ENCODE peak calls at places on chromosomes 6 and 20, in eight cellular contexts. D is choroid plexus epithelial cell, W is IMR-90, U is astrocyte of the spinal cord, A is GM06990, V is transverse colon, R is Calu3, J is esophagus squamous epithelium. O is an unnamed sample.

GRCh38 chr6:159899994-159900745 is 9.4 kb downstream of the MAS1 start:
- DNase-seq in D (peak), W (peak), U (peak), A (no peak), V (no peak), R (peak), J (no peak), O (no peak)

GRCh38 chr6:136682292-136682691 is 110.0 kb downstream of the MAP3K5 start:
- DNase-seq in D (no peak), W (no peak), U (no peak), A (no peak), V (no peak), R (no peak), J (no peak), O (no peak)

GRCh38 chr6:29758761-29759160 is 35.5 kb downstream of the HLA-F start:
- DNase-seq in D (no peak), W (no peak), U (no peak), A (no peak), V (no peak), R (no peak), J (no peak), O (no peak)

GRCh38 chr6:35368038-35368887 is 25.9 kb downstream of the PPARD start:
- DNase-seq in D (peak), W (peak), U (peak), A (peak), V (no peak), R (peak), J (no peak), O (no peak)

GRCh38 chr6:13688692-13689196 is 22.9 kb downstream of the RANBP9 start:
- DNase-seq in D (no peak), W (no peak), U (no peak), A (no peak), V (no peak), R (no peak), J (no peak), O (no peak)

GRCh38 chr6:37640776-37641395 is 56.8 kb downstream of the MDGA1 start:
- DNase-seq in D (no peak), W (no peak), U (no peak), A (no peak), V (no peak), R (no peak), J (no peak), O (no peak)

GRCh38 chr20:9241721-9242427 is 173.0 kb downstream of the PLCB4 start:
- DNase-seq in D (no peak), W (peak), U (no peak), A (no peak), V (peak), R (no peak), J (no peak), O (no peak)

GRCh38 chr6:159969921-159970320 is 1.0 kb downstream of the IGF2R start:
- DNase-seq in D (peak), W (peak), U (peak), A (no peak), V (peak), R (peak), J (no peak), O (peak)

GRCh38 chr6:158031191-158031444 is 49.5 kb downstream of the SYNJ2 start:
- DNase-seq in D (no peak), W (no peak), U (no peak), A (no peak), V (no peak), R (no peak), J (no peak), O (no peak)

GRCh38 chr6:2209226-2209809 is 36.1 kb downstream of the GMDS start:
- DNase-seq in D (peak), W (peak), U (peak), A (no peak), V (peak), R (peak), J (no peak), O (peak)

GRCh38 chr6:8166156-8166555 is 63.8 kb upstream of the EEF1E1 start:
- DNase-seq in D (no peak), W (no peak), U (no peak), A (no peak), V (no peak), R (no peak), J (no peak), O (no peak)

GRCh38 chr20:51966296-51966971 is 164.1 kb upstream of the SALL4 start:
- DNase-seq in D (peak), W (peak), U (peak), A (peak), V (peak), R (peak), J (no peak), O (peak)

GRCh38 chr20:31712564-31713311 is 9.9 kb downstream of the BCL2L1 start:
- DNase-seq in D (peak), W (peak), U (peak), A (no peak), V (peak), R (peak), J (no peak), O (peak)

GRCh38 chr20:18263723-18264122 is 24.6 kb upstream of the ZNF133 start:
- DNase-seq in D (peak), W (no peak), U (peak), A (no peak), V (peak), R (peak), J (no peak), O (no peak)

GRCh38 chr20:36745234-36745926 is 510 bp downstream of the NDRG3 start:
- DNase-seq in D (peak), W (no peak), U (peak), A (no peak), V (peak), R (no peak), J (no peak), O (peak)

GRCh38 chr6:139852067-139852466 is 477.6 kb upstream of the CITED2 start:
- DNase-seq in D (no peak), W (no peak), U (no peak), A (no peak), V (no peak), R (no peak), J (no peak), O (no peak)

GRCh38 chr20:58088105-58088504 is 140.3 kb downstream of the ANKRD60 start:
- DNase-seq in D (no peak), W (no peak), U (no peak), A (no peak), V (no peak), R (no peak), J (no peak), O (no peak)

GRCh38 chr6:128558021-128558420 is 37.6 kb upstream of the PTPRK start:
- DNase-seq in D (no peak), W (no peak), U (no peak), A (no peak), V (no peak), R (no peak), J (no peak), O (no peak)

GRCh38 chr6:141764388-141764787 is 368.3 kb upstream of the GJE1 start:
- DNase-seq in D (no peak), W (no peak), U (no peak), A (no peak), V (no peak), R (no peak), J (no peak), O (no peak)

GRCh38 chr6:6861995-6862394 is 245.8 kb upstream of the RREB1 start:
- DNase-seq in D (no peak), W (no peak), U (no peak), A (no peak), V (no peak), R (no peak), J (no peak), O (no peak)

GRCh38 chr20:46139243-46139889 is 21.3 kb downstream of the CD40 start:
- DNase-seq in D (no peak), W (no peak), U (no peak), A (no peak), V (no peak), R (no peak), J (no peak), O (no peak)

GRCh38 chr6:154888426-154888825 is 106.7 kb upstream of the TIAM2 start:
- DNase-seq in D (peak), W (no peak), U (no peak), A (no peak), V (no peak), R (no peak), J (no peak), O (no peak)

GRCh38 chr6:69155467-69155866 is 520.4 kb downstream of the ADGRB3 start:
- DNase-seq in D (peak), W (no peak), U (no peak), A (no peak), V (no peak), R (no peak), J (no peak), O (no peak)

GRCh38 chr20:58650181-58650775 is 805 bp upstream of the STX16 start:
- DNase-seq in D (no peak), W (no peak), U (no peak), A (peak), V (no peak), R (no peak), J (no peak), O (peak)

GRCh38 chr6:165967768-165968408 is 199.8 kb downstream of the TBXT start:
- DNase-seq in D (no peak), W (peak), U (no peak), A (no peak), V (no peak), R (no peak), J (no peak), O (no peak)

GRCh38 chr6:129353067-129353466 is 356.9 kb downstream of the ARHGAP18 start:
- DNase-seq in D (no peak), W (no peak), U (no peak), A (no peak), V (peak), R (peak), J (no peak), O (peak)

GRCh38 chr6:130033999-130034814 is 15.8 kb downstream of the L3MBTL3 start:
- DNase-seq in D (peak), W (peak), U (peak), A (no peak), V (no peak), R (no peak), J (no peak), O (no peak)

GRCh38 chr6:69881322-69882151 is 15.2 kb downstream of the COL19A1 start:
- DNase-seq in D (no peak), W (no peak), U (no peak), A (peak), V (no peak), R (no peak), J (no peak), O (no peak)

GRCh38 chr20:12040261-12040660 is 122.6 kb downstream of the BTBD3 start:
- DNase-seq in D (no peak), W (no peak), U (no peak), A (no peak), V (no peak), R (no peak), J (no peak), O (no peak)

GRCh38 chr6:68639826-68640505 is 4.9 kb downstream of the ADGRB3 start:
- DNase-seq in D (no peak), W (no peak), U (no peak), A (no peak), V (no peak), R (no peak), J (no peak), O (no peak)

GRCh38 chr6:83270971-83271714 is 78.0 kb downstream of the RWDD2A start:
- DNase-seq in D (peak), W (peak), U (peak), A (no peak), V (no peak), R (no peak), J (no peak), O (no peak)

GRCh38 chr20:3045042-3045815 is 623 bp upstream of the MRPS26 start:
- DNase-seq in D (peak), W (peak), U (peak), A (no peak), V (peak), R (peak), J (peak), O (peak)

DNA sequence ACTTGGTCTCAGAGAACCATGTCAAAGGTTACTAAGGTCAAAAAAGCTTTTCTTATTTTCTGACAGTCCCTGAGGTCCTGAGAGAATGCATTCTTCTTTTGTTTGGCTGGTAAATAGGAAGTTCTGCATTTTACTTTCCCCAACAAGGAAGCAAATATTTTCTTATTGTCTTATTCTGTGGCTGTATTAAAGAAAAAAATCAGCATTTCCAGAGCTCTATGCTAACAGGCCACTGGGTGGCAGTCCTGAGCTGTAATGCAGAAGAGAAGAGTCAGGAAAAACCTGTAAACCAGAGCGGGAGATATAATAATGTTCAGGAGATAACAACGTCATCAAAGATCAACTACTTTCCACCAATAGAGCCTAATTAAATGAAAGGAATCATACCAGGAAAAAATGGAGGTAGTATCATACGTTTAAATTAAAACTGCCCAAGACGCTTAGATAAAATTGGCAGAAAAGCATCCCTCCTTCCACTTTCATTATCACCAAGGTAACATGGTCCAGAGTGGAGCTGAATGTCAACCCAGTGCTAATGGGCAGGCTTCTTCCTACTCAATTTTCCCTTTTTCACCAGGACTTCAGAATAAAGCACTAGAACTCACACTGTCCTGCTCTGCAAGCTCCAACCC is 55.6 kb upstream of the CARMIL1 start:
- DNase-seq in D (peak), W (peak), U (peak), A (peak), V (peak), R (peak), J (no peak), O (peak)
- TF ChIP-seq CTCF in D (peak), W (peak), U (peak), A (peak), V (peak), R (peak), J (peak), O (peak)

GRCh38 chr6:84569882-84570281 is 194.5 kb downstream of the TBX18 start:
- DNase-seq in D (no peak), W (no peak), U (no peak), A (no peak), V (no peak), R (no peak), J (no peak), O (no peak)

DNA sequence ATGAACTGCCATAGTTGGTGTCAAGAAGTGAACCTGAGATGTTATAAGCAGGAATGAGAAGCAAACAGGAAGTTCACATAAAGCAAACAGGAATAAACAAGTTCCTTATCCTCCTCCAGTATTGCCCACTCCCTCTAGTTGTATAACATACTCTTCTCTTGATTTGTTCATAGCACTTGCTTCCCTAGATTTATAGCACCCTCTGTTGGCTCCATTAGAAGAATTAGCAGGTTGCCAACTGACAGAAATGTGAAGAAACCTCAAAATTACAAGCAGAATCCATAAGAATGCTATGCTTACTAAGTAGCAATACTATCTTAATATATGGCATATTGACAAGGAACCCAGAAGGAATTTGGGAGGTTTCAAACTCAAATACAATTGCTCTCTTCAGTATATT is 195.4 kb downstream of the TBX18 start:
- DNase-seq in D (peak), W (peak), U (peak), A (no peak), V (no peak), R (peak), J (no peak), O (no peak)
- TF ChIP-seq CTCF in D (peak), W (peak), U (peak), A (no peak), V (no peak), R (peak), J (no peak), O (no peak)

DNA sequence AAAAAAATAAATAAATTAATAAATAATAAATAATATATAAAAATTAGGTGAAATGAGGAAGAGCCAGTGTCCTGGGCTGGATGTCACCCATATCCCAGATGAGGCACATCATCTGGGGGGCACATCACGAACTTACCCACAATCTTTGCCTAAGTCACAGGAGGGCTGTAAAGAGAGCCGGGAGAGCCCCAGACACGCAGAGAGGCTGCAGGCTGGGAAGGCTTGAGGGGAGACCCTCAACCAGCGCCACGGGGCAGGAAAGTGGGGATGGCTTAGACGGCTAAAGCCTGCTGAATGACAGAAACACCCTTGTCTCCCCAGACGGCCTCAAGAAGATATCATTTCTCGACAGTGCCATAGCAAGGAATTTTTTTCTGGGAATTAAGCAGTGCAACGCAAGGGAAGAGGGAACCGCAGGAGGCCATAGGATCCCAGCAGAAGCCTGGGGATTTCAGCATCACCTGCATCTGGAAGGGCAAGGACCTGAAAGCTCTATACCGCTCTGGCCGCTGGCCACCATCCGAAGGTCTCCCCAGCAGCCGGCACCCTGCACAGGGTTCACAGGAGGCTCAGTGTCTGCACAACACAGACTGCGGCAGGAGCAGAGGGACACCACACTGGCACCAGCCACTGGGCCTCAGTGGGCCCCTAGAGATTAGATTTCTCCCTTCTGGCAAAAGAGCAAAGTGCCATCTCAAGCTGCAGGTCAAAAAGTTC is 22.8 kb upstream of the NXT1 start:
- DNase-seq in D (no peak), W (no peak), U (no peak), A (no peak), V (no peak), R (no peak), J (no peak), O (no peak)
- TF ChIP-seq CTCF in D (no peak), W (no peak), U (no peak), A (no peak), V (no peak), R (no peak), J (no peak), O (no peak)

GRCh38 chr6:10403385-10404106 is 11.3 kb downstream of the TFAP2A start:
- DNase-seq in D (peak), W (peak), U (no peak), A (no peak), V (no peak), R (peak), J (no peak), O (no peak)

GRCh38 chr6:10404799-10405524 is 9.9 kb downstream of the TFAP2A start:
- DNase-seq in D (no peak), W (no peak), U (no peak), A (no peak), V (no peak), R (peak), J (no peak), O (no peak)

GRCh38 chr6:10402648-10403311 is 12.1 kb downstream of the TFAP2A start:
- DNase-seq in D (no peak), W (no peak), U (no peak), A (no peak), V (no peak), R (no peak), J (no peak), O (no peak)

GRCh38 chr6:10406556-10406955 is 8.3 kb downstream of the TFAP2A start:
- DNase-seq in D (no peak), W (no peak), U (no peak), A (no peak), V (no peak), R (no peak), J (no peak), O (no peak)

GRCh38 chr6:10404107-10404798 is 10.6 kb downstream of the TFAP2A start:
- DNase-seq in D (peak), W (peak), U (peak), A (peak), V (peak), R (peak), J (peak), O (peak)
- TF ChIP-seq CTCF in D (peak), W (peak), U (peak), A (peak), V (peak), R (no peak), J (peak), O (peak)

GRCh38 chr20:35297153-35297552 is 4.9 kb upstream of the FAM83C start:
- DNase-seq in D (no peak), W (no peak), U (no peak), A (no peak), V (no peak), R (no peak), J (no peak), O (no peak)
- TF ChIP-seq CTCF in D (peak), W (no peak), U (peak), A (no peak), V (no peak), R (no peak), J (no peak), O (no peak)

GRCh38 chr20:13221673-13222318 is 722 bp downstream of the ISM1 start:
- DNase-seq in D (peak), W (peak), U (peak), A (peak), V (peak), R (peak), J (no peak), O (peak)
- TF ChIP-seq CTCF in D (no peak), W (no peak), U (no peak), A (no peak), V (no peak), R (no peak), J (peak), O (no peak)

GRCh38 chr6:44257753-44258324 is 511 bp upstream of the SLC35B2 start:
- DNase-seq in D (no peak), W (no peak), U (no peak), A (no peak), V (no peak), R (no peak), J (no peak), O (no peak)
- TF ChIP-seq CTCF in D (no peak), W (no peak), U (no peak), A (peak), V (no peak), R (no peak), J (no peak), O (no peak)

DNA sequence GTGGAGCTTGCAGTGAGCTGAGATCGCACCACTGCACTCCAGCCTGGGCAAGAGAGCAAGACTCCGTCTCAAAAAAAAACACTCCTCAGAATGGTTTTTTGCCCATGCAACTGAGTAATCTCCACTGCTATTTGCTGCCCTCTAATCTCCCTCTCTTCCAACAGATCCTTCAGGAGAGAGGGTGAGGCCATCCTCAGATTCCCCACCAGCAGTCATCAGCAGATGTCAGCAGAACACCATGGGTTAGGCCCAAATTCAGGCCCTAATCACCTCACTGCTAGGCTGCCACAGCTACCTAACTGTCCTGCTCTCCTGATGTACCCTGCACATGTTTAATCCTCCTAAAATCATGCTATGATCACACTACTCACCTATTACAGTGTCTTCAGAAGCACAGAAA is 63.2 kb upstream of the BEND6 start:
- DNase-seq in D (no peak), W (peak), U (no peak), A (no peak), V (no peak), R (no peak), J (no peak), O (no peak)
- TF ChIP-seq CTCF in D (no peak), W (peak), U (no peak), A (peak), V (no peak), R (no peak), J (no peak), O (no peak)

O was measured in Peyer's patch.